ENCODE peak calls at places on chromosomes 7 and 10, in eight cellular contexts. R is A673; E is A172; V is stimulated activated CD4-positive, alpha-beta T cell treated with anti-CD3 and anti-CD28 coated beads, TNF-alpha, amount 100 ng/mL, for 4 hours; D is nucleus accumbens; X is NCI-H510A treated with DMSO at 0.1 percent for 48 hours; Q is mesenchymal stem cell; K is amniotic epithelial cell. U is an unnamed sample.

GRCh38 chr10:44965651-44966097 is 6.1 kb downstream of the RASSF4 start:
- DNase-seq in R (no peak), E (no peak), Q (no peak), D (no peak), X (no peak), V (no peak), K (no peak), U (no peak)

GRCh38 chr7:88009651-88010050 is 75.6 kb downstream of the ADAM22 start:
- DNase-seq in E (no peak), X (no peak), R (no peak), V (no peak), K (no peak), D (no peak), Q (no peak), U (no peak)

GRCh38 chr7:28840515-28841125 is 117.5 kb downstream of the TRIL start:
- DNase-seq in K (no peak), X (peak), R (peak), D (no peak), V (no peak), E (no peak), Q (peak), U (no peak)

GRCh38 chr7:155577509-155577905 is 31.1 kb upstream of the CNPY1 start:
- DNase-seq in K (no peak), R (no peak), V (no peak), E (no peak), Q (no peak), D (no peak), X (no peak), U (no peak)

GRCh38 chr10:113980408-113981087 is 63.1 kb upstream of the ADRB1 start:
- DNase-seq in V (no peak), Q (no peak), X (peak), R (peak), D (no peak), K (no peak), E (no peak), U (no peak)

GRCh38 chr7:132503415-132503814 is 72.9 kb downstream of the PLXNA4 start:
- DNase-seq in X (no peak), V (no peak), K (no peak), D (no peak), E (no peak), Q (no peak), R (no peak), U (no peak)

GRCh38 chr10:103021897-103022286 is 103.8 kb downstream of the CNNM2 start:
- DNase-seq in Q (peak), D (no peak), K (peak), V (no peak), X (no peak), R (no peak), E (no peak), U (no peak)

GRCh38 chr7:86504229-86504628 is 139.5 kb upstream of the GRM3 start:
- DNase-seq in V (no peak), Q (no peak), R (no peak), D (no peak), K (no peak), E (no peak), X (no peak), U (no peak)

GRCh38 chr7:74039337-74039736 is 11.4 kb downstream of the ELN start:
- DNase-seq in K (no peak), R (peak), Q (no peak), E (peak), V (no peak), X (peak), D (no peak), U (no peak)

GRCh38 chr10:124545346-124545745 is 83.7 kb downstream of the LHPP start:
- DNase-seq in X (peak), D (no peak), Q (no peak), K (no peak), V (no peak), E (no peak), R (no peak), U (no peak)

GRCh38 chr10:31242902-31243301 is 76.1 kb upstream of the ZEB1 start:
- DNase-seq in X (no peak), V (peak), Q (peak), D (no peak), R (peak), K (peak), E (peak), U (no peak)

GRCh38 chr10:84549368-84549767 is 221.0 kb downstream of the CCSER2 start:
- DNase-seq in Q (no peak), X (no peak), E (no peak), K (no peak), V (no peak), R (no peak), D (no peak), U (no peak)

GRCh38 chr10:6576326-6576725 is 3.8 kb downstream of the PRKCQ start:
- DNase-seq in K (no peak), E (no peak), V (no peak), D (no peak), R (no peak), Q (no peak), X (no peak), U (no peak)

GRCh38 chr7:101200862-101201599 is at the start of gene MOGAT3:
- DNase-seq in X (no peak), V (no peak), Q (no peak), E (no peak), R (no peak), D (no peak), K (no peak), U (no peak)

GRCh38 chr10:78868861-78869260 is 199.9 kb upstream of the ZMIZ1 start:
- DNase-seq in Q (no peak), E (no peak), X (no peak), R (no peak), K (no peak), V (no peak), D (no peak), U (no peak)

GRCh38 chr10:30431435-30431911 is 2.5 kb upstream of the MAP3K8 start:
- DNase-seq in X (no peak), K (no peak), R (no peak), V (no peak), D (no peak), Q (no peak), E (peak), U (no peak)

GRCh38 chr10:94065344-94065743 is 71.6 kb downstream of the PLCE1 start:
- DNase-seq in D (no peak), Q (no peak), E (no peak), X (no peak), V (no peak), K (peak), R (no peak), U (no peak)

GRCh38 chr10:57627642-57628178 is 640.0 kb downstream of the IPMK start:
- DNase-seq in Q (no peak), E (no peak), D (no peak), R (no peak), V (no peak), K (no peak), X (no peak), U (no peak)

GRCh38 chr7:116802784-116803183 is 59.6 kb upstream of the CAPZA2 start:
- DNase-seq in D (peak), Q (peak), K (peak), X (peak), V (no peak), R (peak), E (peak), U (peak)

U was measured in effector memory CD8-positive, alpha-beta T cell.